ENCODE peak calls at places on chromosome 19, in four cellular contexts. K, I, X and Y are unnamed samples.

GRCh38 chr19:17579523-17580244 is 24.2 kb downstream of the COLGALT1 start:
- DNase-seq in I (peak), K (peak), X (peak), Y (no peak)

GRCh38 chr19:1495051-1495798 is 4.2 kb downstream of the REEP6 start:
- DNase-seq in X (no peak), I (no peak), K (no peak), Y (no peak)

GRCh38 chr19:4976412-4977298 is 7.7 kb downstream of the KDM4B start:
- DNase-seq in K (peak), X (peak), I (peak), Y (no peak)

GRCh38 chr19:5774921-5775320 is 9.6 kb downstream of the PRR22 start:
- DNase-seq in K (no peak), X (peak), I (no peak), Y (no peak)

GRCh38 chr19:17767559-17767958 is 16.3 kb downstream of the FCHO1 start:
- DNase-seq in K (no peak), I (no peak), X (no peak), Y (no peak)

GRCh38 chr19:21221653-21222052 is 79.8 kb downstream of the ZNF431 start:
- DNase-seq in K (no peak), I (no peak), X (no peak), Y (no peak)

GRCh38 chr19:41802770-41803169 is 6.4 kb downstream of the CEACAM3 start:
- DNase-seq in I (no peak), K (no peak), X (no peak), Y (no peak)

GRCh38 chr19:4210166-4210731 is 19.1 kb upstream of the EBI3 start:
- DNase-seq in K (no peak), I (no peak), X (no peak), Y (no peak)

GRCh38 chr19:52335768-52336116 is 301 bp upstream of the ZNF610 start:
- DNase-seq in K (no peak), I (no peak), X (no peak), Y (no peak)

GRCh38 chr19:54077334-54077733 is 3.8 kb downstream of the TARM1 start:
- DNase-seq in I (no peak), X (no peak), K (no peak), Y (no peak)

GRCh38 chr19:8629184-8629583 is 1.2 kb upstream of the NFILZ start:
- DNase-seq in X (no peak), I (no peak), K (no peak), Y (no peak)

GRCh38 chr19:1231729-1232128 is 6.1 kb downstream of the CBARP start:
- DNase-seq in K (no peak), I (no peak), X (no peak), Y (no peak)

GRCh38 chr19:55377356-55378131 is 918 bp downstream of the TMEM190 start:
- DNase-seq in I (no peak), K (no peak), X (no peak), Y (no peak)

GRCh38 chr19:7883796-7884570 is 4.3 kb upstream of the LRRC8E start:
- DNase-seq in I (no peak), X (peak), K (no peak), Y (no peak)

GRCh38 chr19:19115954-19116353 is 22.3 kb downstream of the TMEM161A start:
- DNase-seq in I (peak), K (no peak), X (no peak), Y (no peak)

GRCh38 chr19:12993562-12993961 is 1.7 kb upstream of the NFIX start:
- DNase-seq in I (no peak), X (no peak), K (no peak), Y (no peak)

GRCh38 chr19:45615795-45616708 is 14.0 kb upstream of the GPR4 start:
- DNase-seq in K (peak), I (peak), X (peak), Y (peak)

GRCh38 chr19:18764591-18765051 is 26.5 kb downstream of the COMP start:
- DNase-seq in K (no peak), I (no peak), X (no peak), Y (no peak)

GRCh38 chr19:48540110-48540509 is 11.9 kb upstream of the SULT2B1 start:
- DNase-seq in I (no peak), K (no peak), X (no peak), Y (no peak)

GRCh38 chr19:17327654-17328516 is 6.8 kb downstream of the ANO8 start:
- DNase-seq in I (peak), K (peak), X (no peak), Y (no peak)

GRCh38 chr19:55212447-55212846 is 3.1 kb upstream of the PTPRH start:
- DNase-seq in I (peak), X (no peak), K (peak), Y (peak)

GRCh38 chr19:45213031-45213430 is 32.2 kb downstream of the EXOC3L2 start:
- DNase-seq in I (no peak), K (no peak), X (no peak), Y (no peak)

GRCh38 chr19:55554302-55554701 is 9.0 kb upstream of the SBK3 start:
- DNase-seq in I (no peak), K (no peak), X (no peak), Y (no peak)

GRCh38 chr19:50725218-50725931 is 2.2 kb downstream of the CLEC11A start:
- DNase-seq in K (no peak), X (no peak), I (no peak), Y (no peak)

GRCh38 chr19:42038675-42039074 is 31.3 kb downstream of the GRIK5 start:
- DNase-seq in I (no peak), X (no peak), K (no peak), Y (no peak)

GRCh38 chr19:50870417-50871089 is 2.7 kb upstream of the KLK2 start:
- DNase-seq in K (no peak), I (peak), X (peak), Y (no peak)

GRCh38 chr19:46132508-46133100 is 8.1 kb upstream of the IGFL3 start:
- DNase-seq in X (no peak), I (no peak), K (no peak), Y (no peak)

GRCh38 chr19:14526423-14526822 is 3.0 kb upstream of the TECR start:
- DNase-seq in K (no peak), I (no peak), X (no peak), Y (no peak)

GRCh38 chr19:13339869-13340268 is 166.4 kb downstream of the CACNA1A start:
- DNase-seq in I (no peak), K (no peak), X (no peak), Y (no peak)

DNA sequence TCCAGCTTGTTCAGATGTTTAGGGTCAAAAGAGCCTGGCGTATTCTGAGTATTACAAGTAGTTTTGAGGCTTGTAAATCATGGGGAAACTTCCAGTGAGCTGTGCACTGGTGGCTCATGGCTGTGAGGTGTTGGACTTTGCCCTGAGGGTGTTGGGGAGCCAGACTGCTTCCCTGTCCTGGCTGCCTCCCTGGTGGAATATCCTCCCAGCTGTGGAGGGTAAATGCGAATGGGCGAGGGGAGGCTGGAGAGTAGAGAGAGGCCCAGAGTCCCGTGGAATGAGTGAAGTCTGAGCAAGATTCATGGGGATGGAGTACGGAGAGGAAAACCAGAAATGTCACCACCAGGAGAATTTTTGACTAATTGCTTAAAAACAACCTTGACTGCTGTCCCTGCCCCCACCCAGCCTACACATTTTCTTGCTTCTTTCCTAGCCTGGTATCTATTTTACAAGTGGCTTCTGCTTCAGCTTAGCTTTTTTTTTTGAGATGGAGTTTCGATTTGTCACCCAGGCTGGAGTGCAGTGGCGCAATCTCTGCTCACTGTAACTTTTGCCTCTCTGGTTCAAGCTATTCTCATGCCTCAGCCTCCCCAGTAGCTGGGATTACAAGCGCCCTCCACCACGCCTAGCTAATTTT is 3.7 kb downstream of the SNRPA start:
- DNase-seq in X (peak), K (no peak), I (no peak), Y (no peak)
- TF ChIP-seq FOS in X (no peak), K (no peak), I (no peak), Y (no peak)

GRCh38 chr19:35973487-35973886 is 21.5 kb upstream of the SDHAF1 start:
- DNase-seq in I (no peak), K (no peak), X (no peak), Y (no peak)
- TF ChIP-seq FOS in I (no peak), K (no peak), X (no peak), Y (no peak)

GRCh38 chr19:10768369-10768768 is 50.5 kb downstream of the DNM2 start:
- DNase-seq in X (no peak), K (no peak), I (no peak), Y (no peak)
- TF ChIP-seq FOS in X (no peak), K (no peak), I (no peak), Y (no peak)

GRCh38 chr19:47373246-47374240 is 24.4 kb downstream of the DHX34 start:
- DNase-seq in I (no peak), K (no peak), X (no peak), Y (no peak)

GRCh38 chr19:47372603-47373002 is 23.5 kb downstream of the DHX34 start:
- DNase-seq in K (no peak), X (no peak), I (no peak), Y (no peak)

GRCh38 chr19:47374876-47375693 is 26.0 kb downstream of the DHX34 start:
- DNase-seq in K (no peak), X (no peak), I (no peak), Y (no peak)

GRCh38 chr19:47371269-47371668 is 22.2 kb downstream of the DHX34 start:
- DNase-seq in X (no peak), I (no peak), K (no peak), Y (no peak)

DNA sequence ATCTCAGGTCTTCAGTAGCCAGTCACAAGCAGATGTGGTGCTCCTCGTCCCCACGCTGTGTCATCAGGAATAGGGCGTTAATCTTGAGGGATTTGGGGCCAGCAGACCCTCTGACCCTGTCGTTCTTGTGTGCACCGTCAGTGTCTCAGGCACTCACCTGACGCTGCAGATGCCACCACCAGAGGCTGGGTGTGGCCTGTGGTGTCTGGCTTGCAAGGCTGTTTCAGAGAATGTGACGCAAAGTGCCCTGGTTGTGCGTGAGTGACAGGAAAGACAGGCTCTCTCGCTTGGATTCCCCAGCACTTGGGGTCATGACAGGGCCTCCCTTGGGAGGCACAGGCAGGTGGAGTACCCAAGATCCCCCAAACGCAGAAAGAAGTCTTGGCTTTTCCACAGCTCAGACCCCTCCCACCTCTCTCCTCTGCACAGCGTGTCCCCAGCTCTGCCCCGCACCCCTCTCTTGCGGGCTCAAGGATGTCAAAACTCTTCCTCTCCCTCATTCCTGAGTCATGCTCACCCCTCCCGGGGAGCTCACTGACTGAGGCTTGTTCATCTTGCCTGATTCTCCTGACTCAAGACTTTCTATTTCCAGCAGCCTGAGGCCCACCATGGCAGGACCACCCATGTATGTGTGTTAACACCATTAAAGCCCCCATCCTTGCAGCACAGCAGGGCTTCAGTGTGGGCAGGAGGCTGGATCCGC is 21.0 kb downstream of the DHX34 start:
- DNase-seq in X (peak), I (no peak), K (no peak), Y (no peak)
- TF ChIP-seq FOS in X (peak), I (no peak), K (no peak), Y (no peak)

GRCh38 chr19:49553451-49554271 is 25.9 kb downstream of the RCN3 start:
- DNase-seq in X (peak), I (no peak), K (peak), Y (no peak)

GRCh38 chr19:49556412-49557398 is 23.7 kb downstream of the NOSIP start:
- DNase-seq in K (no peak), X (no peak), I (no peak), Y (no peak)

GRCh38 chr19:49554701-49555181 is 25.6 kb downstream of the NOSIP start:
- DNase-seq in K (peak), I (no peak), X (no peak), Y (no peak)

GRCh38 chr19:49557641-49558325 is 22.6 kb downstream of the NOSIP start:
- DNase-seq in I (no peak), X (no peak), K (no peak), Y (no peak)

GRCh38 chr19:49555600-49556411 is 24.6 kb downstream of the NOSIP start:
- DNase-seq in I (peak), K (peak), X (no peak), Y (no peak)
- TF ChIP-seq FOS in I (no peak), K (no peak), X (no peak), Y (no peak)

GRCh38 chr19:16141043-16141442 is 2.4 kb upstream of the HSH2D start:
- DNase-seq in I (peak), X (no peak), K (no peak), Y (peak)
- TF ChIP-seq FOS in I (no peak), X (no peak), K (no peak), Y (no peak)